ENCODE peak calls at places on chromosomes 6 and 20, in four cellular contexts. One of them, this sample, is unnamed.

GRCh38 chr20:63167918-63168520 is 47.9 kb downstream of the YTHDF1 start:
- DNase-seq in HepG2: no peak
- DNase-seq in WTC11: no peak
- DNase-seq in K562: no peak
- DNase-seq in this sample: no peak

GRCh38 chr20:4029505-4030467 is 14.4 kb upstream of the RNF24 start:
- DNase-seq in HepG2: no peak
- DNase-seq in WTC11: no peak
- DNase-seq in K562: no peak
- DNase-seq in this sample: no peak

GRCh38 chr6:169044376-169045230 is 209.0 kb downstream of the THBS2 start:
- DNase-seq in HepG2: no peak
- DNase-seq in WTC11: no peak
- DNase-seq in K562: no peak
- DNase-seq in this sample: no peak

GRCh38 chr6:114140416-114140815 is 169.5 kb upstream of the HDAC2 start:
- DNase-seq in HepG2: no peak
- DNase-seq in WTC11: no peak
- DNase-seq in K562: no peak
- DNase-seq in this sample: no peak

GRCh38 chr20:54629632-54630031 is 154.2 kb downstream of the DOK5 start:
- DNase-seq in HepG2: no peak
- DNase-seq in WTC11: no peak
- DNase-seq in K562: no peak
- DNase-seq in this sample: no peak

GRCh38 chr20:56433880-56434255 is 21.8 kb downstream of the CASS4 start:
- DNase-seq in HepG2: no peak
- DNase-seq in WTC11: no peak
- DNase-seq in K562: no peak
- DNase-seq in this sample: no peak

GRCh38 chr6:28167068-28167467 is 25.4 kb downstream of the ZKSCAN8 start:
- DNase-seq in HepG2: no peak
- DNase-seq in WTC11: no peak
- DNase-seq in K562: no peak
- DNase-seq in this sample: no peak

GRCh38 chr6:157121897-157122296 is 201.4 kb downstream of the TMEM242 start:
- DNase-seq in HepG2: no peak
- DNase-seq in WTC11: no peak
- DNase-seq in K562: no peak
- DNase-seq in this sample: no peak

GRCh38 chr6:39471954-39472659 is 149.6 kb upstream of the KCNK16 start:
- DNase-seq in HepG2: no peak
- DNase-seq in WTC11: no peak
- DNase-seq in K562: no peak
- DNase-seq in this sample: peak; percentile 45

GRCh38 chr6:39476670-39477069 is 154.2 kb upstream of the KCNK16 start:
- DNase-seq in HepG2: no peak
- DNase-seq in WTC11: no peak
- DNase-seq in K562: no peak
- DNase-seq in this sample: no peak

GRCh38 chr6:39476151-39476550 is 153.6 kb upstream of the KCNK16 start:
- DNase-seq in HepG2: no peak
- DNase-seq in WTC11: no peak
- DNase-seq in K562: no peak
- DNase-seq in this sample: no peak
- TF ChIP-seq ETV6 in HepG2: no peak
- TF ChIP-seq ETV6 in WTC11: no peak
- TF ChIP-seq ETV6 in K562: no peak
- TF ChIP-seq ETV6 in this sample: no peak

GRCh38 chr6:16163535-16164300 is 34.8 kb downstream of the MYLIP start:
- DNase-seq in HepG2: no peak
- DNase-seq in WTC11: no peak
- DNase-seq in K562: no peak
- DNase-seq in this sample: no peak
- TF ChIP-seq ETV6 in HepG2: no peak
- TF ChIP-seq ETV6 in WTC11: no peak
- TF ChIP-seq ETV6 in K562: no peak
- TF ChIP-seq ETV6 in this sample: no peak

GRCh38 chr20:22826306-22827230 is 208.5 kb upstream of the SSTR4 start:
- DNase-seq in HepG2: no peak
- DNase-seq in WTC11: no peak
- DNase-seq in K562: peak; percentile 18
- DNase-seq in this sample: no peak

GRCh38 chr20:22825546-22825945 is 209.6 kb upstream of the SSTR4 start:
- DNase-seq in HepG2: no peak
- DNase-seq in WTC11: no peak
- DNase-seq in K562: no peak
- DNase-seq in this sample: no peak

GRCh38 chr20:22825076-22825475 is 210.0 kb upstream of the SSTR4 start:
- DNase-seq in HepG2: no peak
- DNase-seq in WTC11: no peak
- DNase-seq in K562: no peak
- DNase-seq in this sample: no peak

GRCh38 chr20:22821826-22822225 is 213.3 kb upstream of the SSTR4 start:
- DNase-seq in HepG2: no peak
- DNase-seq in WTC11: no peak
- DNase-seq in K562: no peak
- DNase-seq in this sample: no peak

GRCh38 chr20:22824077-22824476 is 211.0 kb upstream of the SSTR4 start:
- DNase-seq in HepG2: no peak
- DNase-seq in WTC11: no peak
- DNase-seq in K562: no peak
- DNase-seq in this sample: no peak
- TF ChIP-seq ETV6 in HepG2: no peak
- TF ChIP-seq ETV6 in WTC11: no peak
- TF ChIP-seq ETV6 in K562: no peak
- TF ChIP-seq ETV6 in this sample: no peak

GRCh38 chr20:24996449-24997195 is 4.1 kb upstream of the APMAP start:
- DNase-seq in HepG2: no peak
- DNase-seq in WTC11: no peak
- DNase-seq in K562: no peak
- DNase-seq in this sample: no peak

GRCh38 chr20:24999568-24999967 is 7.0 kb upstream of the APMAP start:
- DNase-seq in HepG2: no peak
- DNase-seq in WTC11: no peak
- DNase-seq in K562: no peak
- DNase-seq in this sample: no peak

GRCh38 chr20:25000268-25000801 is 7.8 kb upstream of the APMAP start:
- DNase-seq in HepG2: no peak
- DNase-seq in WTC11: no peak
- DNase-seq in K562: no peak
- DNase-seq in this sample: no peak

GRCh38 chr20:24998631-24999445 is 6.3 kb upstream of the APMAP start:
- DNase-seq in HepG2: no peak
- DNase-seq in WTC11: no peak
- DNase-seq in K562: no peak
- DNase-seq in this sample: no peak

DNA sequence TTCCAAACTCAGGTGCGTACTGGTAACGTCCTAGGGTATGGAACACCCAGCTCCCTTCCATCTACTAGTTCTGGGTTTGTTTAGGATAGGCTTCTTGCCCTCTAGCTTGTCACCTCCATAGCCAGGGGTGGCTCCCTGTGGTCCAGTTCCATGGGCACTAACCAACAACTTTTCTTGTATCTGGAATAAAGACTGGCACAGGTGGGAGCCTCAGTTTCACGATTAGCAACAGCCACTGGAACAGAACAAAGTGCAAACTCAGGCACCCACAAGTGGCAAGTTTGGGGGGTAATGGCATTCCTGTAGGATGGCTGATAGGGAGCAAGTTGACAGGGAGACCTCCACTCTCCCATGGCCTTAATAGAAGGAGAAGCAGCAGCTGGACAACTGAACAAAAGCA is 5.6 kb upstream of the APMAP start:
- DNase-seq in HepG2: no peak
- DNase-seq in WTC11: no peak
- DNase-seq in K562: no peak
- DNase-seq in this sample: no peak
- TF ChIP-seq ETV6 in HepG2: no peak
- TF ChIP-seq ETV6 in WTC11: no peak
- TF ChIP-seq ETV6 in K562: no peak
- TF ChIP-seq ETV6 in this sample: no peak